ENCODE peak calls at places on chromosomes 11 and 22, in seven cellular contexts. I is neuronal stem cell, X is IMR-90, F is H1, R is H9, A is mesendoderm, V is trophoblast cell. E is an unnamed sample.

GRCh38 chr11:33266418-33267215 is 9.4 kb downstream of the HIPK3 start:
- DNase-seq in I (no peak), X (peak; percentile 58), F (no peak), R (no peak), A (peak; percentile 75), V (peak; percentile 95), E (peak; percentile 87)

GRCh38 chr11:12174145-12175143 is 64.1 kb downstream of the MICAL2 start:
- DNase-seq in I (no peak), X (peak; percentile 81), F (no peak), R (no peak), A (no peak), V (peak; percentile 31), E (peak; percentile 47)

GRCh38 chr11:130916910-130917309 is 631 bp upstream of the SNX19 start:
- DNase-seq in I (no peak), X (no peak), F (no peak), R (no peak), A (no peak), V (no peak), E (no peak)

GRCh38 chr11:120925944-120926343 is 98.0 kb upstream of the TBCEL start:
- DNase-seq in I (no peak), X (no peak), F (no peak), R (no peak), A (no peak), V (no peak), E (no peak)

GRCh38 chr11:32829157-32829679 is 509 bp upstream of the PRRG4 start:
- DNase-seq in I (no peak), X (no peak), F (no peak), R (no peak), A (no peak), V (peak; percentile 77), E (peak; percentile 54)

GRCh38 chr11:126920833-126921232 is 79.7 kb downstream of the KIRREL3 start:
- DNase-seq in I (no peak), X (no peak), F (peak; percentile 50), R (peak; percentile 28), A (peak; percentile 19), V (no peak), E (no peak)

GRCh38 chr11:114307524-114308203 is 11.5 kb downstream of the NNMT start:
- DNase-seq in I (no peak), X (peak; percentile 59), F (no peak), R (no peak), A (no peak), V (no peak), E (peak; percentile 84)

GRCh38 chr11:83195176-83195531 is 1.6 kb downstream of the ANKRD42 start:
- DNase-seq in I (no peak), X (peak; percentile 1), F (no peak), R (no peak), A (peak; percentile 46), V (no peak), E (peak; percentile 41)

GRCh38 chr22:49965291-49966040 is 4.9 kb downstream of the PIM3 start:
- DNase-seq in I (no peak), X (no peak), F (peak; percentile 45), R (peak; percentile 31), A (no peak), V (peak; percentile 18), E (no peak)

GRCh38 chr11:12088047-12088481 is 22.3 kb upstream of the MICAL2 start:
- DNase-seq in I (no peak), X (peak; percentile 77), F (no peak), R (no peak), A (peak; percentile 51), V (peak; percentile 45), E (peak; percentile 88)

GRCh38 chr11:72589802-72590761 is 84.1 kb downstream of the PDE2A start:
- DNase-seq in I (peak; percentile 63), X (no peak), F (peak; percentile 88), R (peak; percentile 90), A (peak; percentile 88), V (peak; percentile 44), E (peak; percentile 35)

GRCh38 chr11:719214-720016 is 13.4 kb downstream of the EPS8L2 start:
- DNase-seq in I (no peak), X (no peak), F (no peak), R (no peak), A (no peak), V (no peak), E (no peak)

GRCh38 chr22:24482586-24482985 is 12.5 kb upstream of the UPB1 start:
- DNase-seq in I (no peak), X (peak; percentile 79), F (no peak), R (no peak), A (peak; percentile 31), V (peak; percentile 69), E (peak; percentile 85)

GRCh38 chr22:29769723-29770321 is 2.7 kb downstream of the UQCR10 start:
- DNase-seq in I (no peak), X (no peak), F (no peak), R (no peak), A (no peak), V (no peak), E (no peak)

GRCh38 chr22:37639070-37639760 is at the start of gene SH3BP1:
- DNase-seq in I (no peak), X (no peak), F (peak; percentile 86), R (peak; percentile 88), A (peak; percentile 87), V (peak; percentile 79), E (peak; percentile 37)

GRCh38 chr11:1920909-1921575 is 1.5 kb downstream of the TNNT3 start:
- DNase-seq in I (no peak), X (no peak), F (no peak), R (no peak), A (no peak), V (no peak), E (no peak)

GRCh38 chr11:128929991-128930390 is 12.7 kb downstream of the TP53AIP1 start:
- DNase-seq in I (no peak), X (peak; percentile 73), F (no peak), R (no peak), A (peak; percentile 37), V (no peak), E (no peak)

GRCh38 chr11:126476977-126477376 is 121.5 kb downstream of the ST3GAL4 start:
- DNase-seq in I (no peak), X (no peak), F (no peak), R (no peak), A (no peak), V (no peak), E (no peak)

GRCh38 chr11:66579017-66579606 is 10.7 kb upstream of the CTSF start:
- DNase-seq in I (peak; percentile 64), X (peak; percentile 77), F (peak; percentile 97), R (peak; percentile 87), A (peak; percentile 70), V (peak; percentile 88), E (peak; percentile 71)

GRCh38 chr11:203056-203944 is 3.9 kb downstream of the BET1L start:
- DNase-seq in I (no peak), X (no peak), F (peak; percentile 31), R (no peak), A (no peak), V (no peak), E (no peak)

GRCh38 chr11:43035011-43035564 is 276.7 kb upstream of the API5 start:
- DNase-seq in I (no peak), X (no peak), F (no peak), R (no peak), A (peak; percentile 65), V (no peak), E (no peak)

GRCh38 chr11:106748059-106748458 is 270.2 kb downstream of the GUCY1A2 start:
- DNase-seq in I (no peak), X (no peak), F (no peak), R (no peak), A (no peak), V (no peak), E (no peak)

GRCh38 chr11:83836883-83837654 is 550.9 kb upstream of the CCDC90B start:
- DNase-seq in I (peak; percentile 51), X (peak; percentile 50), F (peak; percentile 61), R (peak; percentile 79), A (peak; percentile 83), V (peak; percentile 46), E (peak; percentile 67)

GRCh38 chr22:33347002-33347401 is 288.8 kb upstream of the SYN3 start:
- DNase-seq in I (no peak), X (no peak), F (no peak), R (no peak), A (no peak), V (no peak), E (no peak)

GRCh38 chr11:1570531-1570895 is 1.6 kb downstream of the DUSP8 start:
- DNase-seq in I (no peak), X (no peak), F (no peak), R (no peak), A (no peak), V (no peak), E (no peak)

DNA sequence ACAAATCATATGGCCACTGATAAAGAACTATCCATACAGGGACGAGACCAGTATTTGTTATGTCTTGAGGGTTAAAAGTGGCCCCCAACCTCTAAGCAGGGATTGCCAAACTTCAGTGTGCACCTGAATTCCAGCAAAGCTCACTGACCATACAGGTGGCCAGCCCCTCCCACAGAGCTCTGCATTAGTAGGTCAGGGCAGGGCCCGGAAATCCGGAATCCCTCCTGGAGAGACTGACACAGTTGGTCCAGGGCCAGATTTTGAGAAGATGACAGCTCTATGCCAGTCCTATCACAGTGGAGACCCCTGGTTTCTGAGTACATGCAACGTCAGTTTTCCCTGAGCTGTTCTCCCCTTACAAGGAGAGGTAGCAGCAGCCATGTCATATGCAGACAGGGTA is 20.8 kb downstream of the VPS37C start:
- DNase-seq in I (no peak), X (no peak), F (no peak), R (no peak), A (no peak), V (no peak), E (no peak)
- H2AK5ac ChIP-seq in I (no peak overlapping the region), X (no peak overlapping the region), F (no peak overlapping the region), R (no peak overlapping the region), A (no peak overlapping the region), V (no peak overlapping the region), E (no peak overlapping the region)

GRCh38 chr11:95686265-95686664 is 103.3 kb downstream of the FAM76B start:
- DNase-seq in I (no peak), X (no peak), F (no peak), R (no peak), A (no peak), V (no peak), E (no peak)
- H2AK5ac ChIP-seq in I (no peak overlapping the region), X (no peak overlapping the region), F (no peak overlapping the region), R (no peak overlapping the region), A (no peak overlapping the region), V (no peak overlapping the region), E (no peak overlapping the region)

GRCh38 chr22:21990449-21991308 is 8.1 kb upstream of the TOP3B start:
- DNase-seq in I (no peak), X (no peak), F (no peak), R (no peak), A (no peak), V (no peak), E (no peak)
- H2AK5ac ChIP-seq in I (peak overlapping the region; percentile 13), X (no peak overlapping the region), F (no peak overlapping the region), R (no peak overlapping the region), A (no peak overlapping the region), V (no peak overlapping the region), E (no peak overlapping the region)

GRCh38 chr11:103897156-103897555 is 139.3 kb upstream of the DDI1 start:
- DNase-seq in I (no peak), X (peak; percentile 35), F (no peak), R (no peak), A (no peak), V (no peak), E (peak; percentile 35)

GRCh38 chr11:103894673-103895072 is 141.8 kb upstream of the DDI1 start:
- DNase-seq in I (no peak), X (no peak), F (no peak), R (no peak), A (no peak), V (no peak), E (no peak)

GRCh38 chr11:103898065-103898464 is 138.4 kb upstream of the DDI1 start:
- DNase-seq in I (no peak), X (no peak), F (no peak), R (no peak), A (no peak), V (no peak), E (peak; percentile 8)

GRCh38 chr11:103901656-103902055 is 134.8 kb upstream of the DDI1 start:
- DNase-seq in I (no peak), X (peak; percentile 62), F (no peak), R (no peak), A (no peak), V (no peak), E (no peak)

GRCh38 chr11:103898577-103899336 is 137.7 kb upstream of the DDI1 start:
- DNase-seq in I (no peak), X (no peak), F (no peak), R (no peak), A (no peak), V (no peak), E (no peak)
- H2AK5ac ChIP-seq in I (no peak overlapping the region), X (peak overlapping the region; percentile 33), F (no peak overlapping the region), R (no peak overlapping the region), A (no peak overlapping the region), V (no peak overlapping the region), E (no peak overlapping the region)

E was measured in mesenchymal stem cell.